ENCODE peak calls at places on chromosomes 7 and 10, in four cellular contexts. W, R, U and F are unnamed samples.

GRCh38 chr10:28471705-28472050 is 61.2 kb upstream of the WAC start:
- DNase-seq in W (no peak), R (no peak), U (no peak), F (no peak)

GRCh38 chr7:53437336-53437735 is 401.9 kb downstream of the POM121L12 start:
- DNase-seq in W (no peak), R (no peak), U (no peak), F (peak)

GRCh38 chr7:67402280-67402679 is 405.6 kb downstream of the TYW1 start:
- DNase-seq in W (no peak), R (no peak), U (no peak), F (no peak)

GRCh38 chr10:72086466-72087391 is 1.6 kb downstream of the SPOCK2 start:
- DNase-seq in W (peak), R (peak), U (peak), F (peak)

GRCh38 chr10:30671011-30671616 is 41.6 kb upstream of the LYZL2 start:
- DNase-seq in W (peak), R (peak), U (peak), F (peak)

GRCh38 chr10:102375867-102376266 is 19.6 kb upstream of the NFKB2 start:
- DNase-seq in W (no peak), R (no peak), U (no peak), F (no peak)

GRCh38 chr10:71970869-71971268 is 6.7 kb downstream of the CHST3 start:
- DNase-seq in W (no peak), R (no peak), U (no peak), F (no peak)

GRCh38 chr10:85490431-85490830 is 876.2 kb downstream of the GRID1 start:
- DNase-seq in W (no peak), R (no peak), U (no peak), F (no peak)

GRCh38 chr7:158260567-158261361 is 326.9 kb downstream of the PTPRN2 start:
- DNase-seq in W (no peak), R (no peak), U (no peak), F (no peak)

GRCh38 chr10:1209355-1209979 is 153.3 kb downstream of the WDR37 start:
- DNase-seq in W (no peak), R (peak), U (no peak), F (no peak)

GRCh38 chr10:109886788-109887155 is 36.5 kb downstream of the XPNPEP1 start:
- DNase-seq in W (no peak), R (peak), U (no peak), F (peak)

GRCh38 chr7:159094030-159094740 is 50.5 kb downstream of the VIPR2 start:
- DNase-seq in W (no peak), R (peak), U (no peak), F (no peak)

GRCh38 chr7:138324905-138325304 is 135.2 kb upstream of the TRIM24 start:
- DNase-seq in W (no peak), R (no peak), U (no peak), F (no peak)

GRCh38 chr7:117411539-117411938 is 15.8 kb downstream of the ASZ1 start:
- DNase-seq in W (no peak), R (no peak), U (no peak), F (no peak)

GRCh38 chr7:23418046-23418445 is 52.2 kb downstream of the IGF2BP3 start:
- DNase-seq in W (no peak), R (no peak), U (no peak), F (no peak)
- H2BK120ac ChIP-seq in W (no peak), R (no peak), U (no peak), F (no peak)

GRCh38 chr7:150997817-150998216 is 7.0 kb downstream of the NOS3 start:
- DNase-seq in W (no peak), R (peak), U (no peak), F (no peak)

GRCh38 chr7:150997075-150997511 is 6.3 kb downstream of the NOS3 start:
- DNase-seq in W (no peak), R (no peak), U (no peak), F (no peak)

GRCh38 chr7:150999001-150999400 is 8.2 kb downstream of the NOS3 start:
- DNase-seq in W (no peak), R (no peak), U (no peak), F (no peak)

GRCh38 chr7:150999497-151000225 is 8.8 kb downstream of the NOS3 start:
- DNase-seq in W (no peak), R (no peak), U (no peak), F (no peak)

GRCh38 chr7:150998341-150998740 is 7.5 kb downstream of the NOS3 start:
- DNase-seq in W (no peak), R (peak), U (no peak), F (no peak)
- H2BK15ac ChIP-seq in W (no peak), R (no peak), U (peak), F (no peak)

DNA sequence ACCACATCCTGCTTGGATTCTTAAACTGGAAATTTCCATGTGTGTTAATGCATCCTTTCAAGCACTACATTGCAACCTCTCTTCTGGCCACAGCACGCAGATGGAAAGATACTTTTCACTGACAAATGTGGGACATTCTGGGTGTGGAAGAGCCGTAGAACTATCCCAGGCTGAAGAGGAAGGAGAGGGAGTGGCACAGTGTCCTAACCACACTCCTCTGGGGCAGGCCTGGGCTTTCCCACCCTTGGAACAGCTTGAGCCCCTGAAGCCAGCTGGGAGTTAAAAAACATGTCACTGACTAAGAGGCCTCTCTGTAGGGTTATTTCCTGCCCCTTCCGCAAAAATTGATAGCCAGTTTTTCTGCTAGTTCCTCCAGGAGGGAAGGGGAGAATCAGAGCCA is 34.0 kb upstream of the DNMBP start:
- DNase-seq in W (no peak), R (no peak), U (no peak), F (peak)
- H2BK120ac ChIP-seq in W (no peak), R (no peak), U (no peak), F (no peak)

GRCh38 chr7:2110586-2111396 is 122.0 kb downstream of the MAD1L1 start:
- DNase-seq in W (no peak), R (no peak), U (no peak), F (no peak)
- H2BK15ac ChIP-seq in W (no peak), R (no peak), U (no peak), F (no peak)

GRCh38 chr10:95500097-95500496 is 61.1 kb downstream of the SORBS1 start:
- DNase-seq in W (no peak), R (no peak), U (no peak), F (no peak)

GRCh38 chr10:95496951-95497350 is 64.2 kb downstream of the SORBS1 start:
- DNase-seq in W (no peak), R (no peak), U (no peak), F (peak)

GRCh38 chr10:95501203-95502094 is 59.7 kb downstream of the SORBS1 start:
- DNase-seq in W (no peak), R (no peak), U (no peak), F (no peak)

GRCh38 chr10:95500649-95501048 is 60.5 kb downstream of the SORBS1 start:
- DNase-seq in W (no peak), R (no peak), U (no peak), F (no peak)

DNA sequence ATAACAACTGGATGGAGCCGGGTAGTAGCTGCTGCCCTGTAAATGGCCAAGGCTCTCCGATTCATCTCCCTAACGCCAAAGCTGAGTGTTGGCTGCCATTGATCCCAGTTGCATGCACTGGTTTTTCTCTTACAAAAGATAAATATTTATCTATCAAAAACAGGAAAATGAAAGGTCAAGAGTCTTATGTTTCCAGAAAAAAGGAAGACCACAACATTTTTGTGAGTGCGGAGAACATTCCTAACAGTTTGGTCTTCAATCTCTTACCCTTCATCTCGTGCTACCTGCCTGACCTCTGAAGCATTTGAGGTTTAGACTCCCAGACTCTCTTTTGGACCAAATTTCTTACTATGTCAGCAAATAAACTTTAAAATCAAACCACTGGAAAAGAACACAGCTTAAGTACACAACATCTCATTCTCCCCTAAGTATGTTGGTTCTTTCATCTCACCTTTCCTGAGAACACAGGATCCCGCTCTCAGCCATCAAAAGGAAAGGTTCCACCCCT is 61.6 kb downstream of the SORBS1 start:
- DNase-seq in W (no peak), R (no peak), U (no peak), F (no peak)
- H2BK120ac ChIP-seq in W (no peak), R (no peak), U (no peak), F (no peak)

GRCh38 chr10:61594430-61594829 is 68.3 kb upstream of the CABCOCO1 start:
- DNase-seq in W (no peak), R (no peak), U (no peak), F (peak)

GRCh38 chr10:61588770-61589211 is 73.9 kb upstream of the CABCOCO1 start:
- DNase-seq in W (no peak), R (no peak), U (no peak), F (no peak)

GRCh38 chr10:61592581-61592980 is 70.1 kb upstream of the CABCOCO1 start:
- DNase-seq in W (no peak), R (peak), U (no peak), F (peak)

GRCh38 chr10:61586829-61587228 is 75.9 kb upstream of the CABCOCO1 start:
- DNase-seq in W (no peak), R (no peak), U (no peak), F (no peak)

GRCh38 chr10:61589547-61590243 is 73.0 kb upstream of the CABCOCO1 start:
- DNase-seq in W (no peak), R (no peak), U (no peak), F (no peak)
- H2BK15ac ChIP-seq in W (no peak), R (no peak), U (no peak), F (no peak)

GRCh38 chr7:38322461-38322860 is 49.0 kb upstream of the TARP start:
- DNase-seq in W (no peak), R (no peak), U (no peak), F (no peak)

GRCh38 chr7:38321050-38321449 is 47.6 kb upstream of the TARP start:
- DNase-seq in W (no peak), R (no peak), U (no peak), F (no peak)

GRCh38 chr7:38323156-38323555 is 49.7 kb upstream of the TARP start:
- DNase-seq in W (no peak), R (no peak), U (no peak), F (no peak)

GRCh38 chr7:38321967-38322366 is 48.5 kb upstream of the TARP start:
- DNase-seq in W (no peak), R (no peak), U (no peak), F (no peak)

GRCh38 chr7:38321515-38321944 is 48.1 kb upstream of the TARP start:
- DNase-seq in W (no peak), R (no peak), U (no peak), F (no peak)
- H2BK120ac ChIP-seq in W (no peak), R (no peak), U (no peak), F (no peak)

DNA sequence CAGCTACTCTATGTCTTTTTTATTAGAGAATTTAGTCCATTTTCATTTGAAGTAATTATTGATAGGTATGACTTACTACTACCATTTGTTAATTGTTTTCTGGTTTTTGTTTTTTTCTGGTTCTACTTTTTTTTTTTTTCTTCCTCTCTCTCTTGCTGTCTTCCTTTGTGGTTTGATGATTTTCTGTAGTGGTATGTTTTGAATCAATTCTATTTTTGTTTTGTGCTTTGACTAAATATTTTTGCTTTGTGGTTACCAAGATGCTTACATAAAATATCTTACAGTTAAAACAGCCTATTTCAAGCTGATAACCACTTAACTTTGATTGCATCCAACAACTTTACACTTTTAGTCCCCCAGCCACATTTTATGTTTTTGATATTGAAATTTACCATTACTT is 3.3 kb upstream of the OR2F2 start:
- DNase-seq in W (no peak), R (no peak), U (no peak), F (no peak)
- H2BK15ac ChIP-seq in W (no peak), R (no peak), U (no peak), F (no peak)

GRCh38 chr7:36896956-36897594 is 172.8 kb upstream of the AOAH start:
- DNase-seq in W (no peak), R (no peak), U (no peak), F (peak)

GRCh38 chr7:36896418-36896817 is 172.1 kb upstream of the AOAH start:
- DNase-seq in W (no peak), R (no peak), U (no peak), F (no peak)

GRCh38 chr7:36895112-36895511 is 170.8 kb upstream of the AOAH start:
- DNase-seq in W (no peak), R (no peak), U (no peak), F (no peak)

GRCh38 chr7:36898186-36898585 is 173.9 kb upstream of the AOAH start:
- DNase-seq in W (no peak), R (no peak), U (no peak), F (no peak)

GRCh38 chr7:36894190-36894589 is 169.9 kb upstream of the AOAH start:
- DNase-seq in W (no peak), R (no peak), U (no peak), F (no peak)
- H2BK120ac ChIP-seq in W (no peak), R (no peak), U (no peak), F (no peak)